ENCODE peak calls at places on chromosomes 12 and 14, in five cellular contexts. J is PC-9, R is PC-3, H is Karpas-422, C is GM12878. A is an unnamed sample. For H3K79me2, the result is how much of the 10 kb centered on the place peaks cover.

GRCh38 chr14:76551906-76552305 is 176.0 kb downstream of the ESRRB start:
- DNase-seq in J (no peak), R (no peak), H (no peak), C (no peak), A (no peak)

GRCh38 chr12:27001663-27002062 is 12.5 kb downstream of the TM7SF3 start:
- DNase-seq in J (no peak), R (no peak), H (no peak), C (no peak), A (no peak)

GRCh38 chr14:87149583-87150354 is 843.2 kb downstream of the GALC start:
- DNase-seq in J (no peak), R (no peak), H (no peak), C (no peak), A (no peak)

GRCh38 chr14:74945261-74945851 is 10.0 kb downstream of the PGF start:
- DNase-seq in J (peak), R (peak), H (peak), C (no peak), A (peak)

GRCh38 chr12:87320724-87321123 is 708.5 kb downstream of the C12orf50 start:
- DNase-seq in J (no peak), R (no peak), H (no peak), C (no peak), A (no peak)

GRCh38 chr14:22780105-22780679 is 13.7 kb downstream of the OXA1L start:
- DNase-seq in J (no peak), R (no peak), H (no peak), C (no peak), A (no peak)

GRCh38 chr12:48028541-48029400 is 24.5 kb upstream of the COL2A1 start:
- DNase-seq in J (no peak), R (no peak), H (no peak), C (no peak), A (no peak)

GRCh38 chr14:93055651-93056115 is 60.0 kb downstream of the ITPK1 start:
- DNase-seq in J (no peak), R (no peak), H (no peak), C (no peak), A (no peak)

GRCh38 chr14:29390046-29390841 is 537.4 kb downstream of the PRKD1 start:
- DNase-seq in J (no peak), R (no peak), H (no peak), C (no peak), A (no peak)

GRCh38 chr12:102958073-102958829 is 777 bp downstream of the ASCL1 start:
- DNase-seq in J (no peak), R (no peak), H (no peak), C (no peak), A (peak)

GRCh38 chr14:58919262-58919661 is 269.2 kb upstream of the DAAM1 start:
- DNase-seq in J (no peak), R (no peak), H (no peak), C (peak), A (no peak)

GRCh38 chr12:128810182-128811127 is 13.3 kb downstream of the SLC15A4 start:
- DNase-seq in J (no peak), R (no peak), H (no peak), C (peak), A (peak)

GRCh38 chr12:11555743-11556625 is 93.5 kb upstream of the ETV6 start:
- DNase-seq in J (peak), R (no peak), H (no peak), C (no peak), A (no peak)

GRCh38 chr12:15698377-15698867 is 90.8 kb downstream of the EPS8 start:
- DNase-seq in J (no peak), R (no peak), H (no peak), C (no peak), A (no peak)

GRCh38 chr12:108318472-108319275 is 20.4 kb downstream of the CMKLR1 start:
- DNase-seq in J (no peak), R (no peak), H (no peak), C (no peak), A (no peak)

DNA sequence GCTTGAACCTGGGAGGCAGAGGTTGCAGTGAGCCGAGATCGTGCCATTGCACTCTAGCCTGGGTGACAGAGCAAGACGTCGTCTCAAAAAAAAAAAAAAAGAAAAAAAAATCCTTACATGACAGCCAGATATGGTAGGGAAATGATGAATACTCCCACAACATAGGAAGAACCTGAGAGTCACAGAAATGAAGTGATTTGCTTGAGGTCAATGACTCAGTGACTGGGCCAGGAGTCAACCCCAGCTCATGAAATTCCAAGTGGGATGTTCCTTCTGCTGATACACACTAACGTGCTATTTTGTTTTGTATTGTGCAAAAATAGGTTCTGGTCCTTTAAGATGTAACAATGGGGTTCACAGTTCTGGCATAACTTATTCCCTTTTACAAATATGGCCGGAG is 9.0 kb downstream of the RHOF start:
- DNase-seq in J (no peak), R (peak), H (no peak), C (no peak), A (no peak)
- H3K79me2 ChIP-seq in J (half or more), R (half or more), H (under half), C (half or more), A (under half)

DNA sequence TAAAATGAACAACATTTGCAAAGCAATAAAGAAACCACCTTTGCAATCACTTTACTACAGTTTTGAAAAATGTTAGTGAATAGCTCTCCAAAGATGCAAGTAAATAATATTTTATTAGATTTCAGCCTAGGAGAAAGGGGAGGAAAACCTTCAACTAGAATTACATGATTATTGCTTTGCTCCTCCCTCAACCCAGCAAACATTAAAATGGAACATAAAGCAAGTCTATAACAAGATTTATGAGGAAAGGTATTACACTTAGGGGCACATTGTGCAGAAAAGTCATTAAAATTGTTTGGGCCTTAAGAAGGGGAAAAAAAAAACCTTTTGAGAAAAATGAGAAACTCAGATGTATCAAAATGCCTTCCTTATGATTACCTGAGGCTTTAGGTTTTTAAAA is 70.7 kb downstream of the HMGA2 start:
- DNase-seq in J (no peak), R (no peak), H (no peak), C (no peak), A (no peak)
- H3K79me2 ChIP-seq in J (half or more), R (half or more), H (under half), C (under half), A (half or more)

GRCh38 chr12:109994262-109995175 is 1.6 kb downstream of the GIT2 start:
- DNase-seq in J (no peak), R (peak), H (peak), C (no peak), A (no peak)

GRCh38 chr12:109995703-109996482 is at the start of gene GIT2:
- DNase-seq in J (peak), R (peak), H (peak), C (peak), A (peak)

GRCh38 chr12:109997393-109997792 is 1.2 kb upstream of the GIT2 start:
- DNase-seq in J (no peak), R (no peak), H (no peak), C (no peak), A (no peak)

GRCh38 chr12:109996483-109996853 is 300 bp upstream of the GIT2 start:
- DNase-seq in J (no peak), R (no peak), H (no peak), C (no peak), A (no peak)

DNA sequence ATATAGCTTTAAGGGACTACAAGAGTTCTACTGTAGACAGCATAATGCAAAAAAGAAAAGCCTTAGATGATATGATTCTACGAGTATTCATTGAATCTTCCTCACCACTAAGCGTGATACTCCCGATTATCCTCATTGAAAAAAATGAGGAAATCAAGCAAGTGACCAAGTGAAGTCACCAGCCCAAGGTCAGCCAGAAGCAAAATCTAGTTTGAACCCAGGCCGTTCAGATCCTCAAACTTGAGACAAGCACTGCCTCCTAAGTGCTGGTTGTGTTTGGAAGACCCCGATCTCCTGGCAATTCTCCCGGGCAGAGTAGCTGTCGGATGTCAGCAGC is 834 bp downstream of the GIT2 start:
- DNase-seq in J (no peak), R (no peak), H (no peak), C (no peak), A (no peak)
- H3K79me2 ChIP-seq in J (under half), R (under half), H (half or more), C (half or more), A (half or more)

GRCh38 chr12:1013618-1014489 is 22.8 kb downstream of the ERC1 start:
- DNase-seq in J (peak), R (peak), H (no peak), C (no peak), A (no peak)
- H3K79me2 ChIP-seq in J (under half), R (under half), H (under half), C (under half), A (half or more)

DNA sequence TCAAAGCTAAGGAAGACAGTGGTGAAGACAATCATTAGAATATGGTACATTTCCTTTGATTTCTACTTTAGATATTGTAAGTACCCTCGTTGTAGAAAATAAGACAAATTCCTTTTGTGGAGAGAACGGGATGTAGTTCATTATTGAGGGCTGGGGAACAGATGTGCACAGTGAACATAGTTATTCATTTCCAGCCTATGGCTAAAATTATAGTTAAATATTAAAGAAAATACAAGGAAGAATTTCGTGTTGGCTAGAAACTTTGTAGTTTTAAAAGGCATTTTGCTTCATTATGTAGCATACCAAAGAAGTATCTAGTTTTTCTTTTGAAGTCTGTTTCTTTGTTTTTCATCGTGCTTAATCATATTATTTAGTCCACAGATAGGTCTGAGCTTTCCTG is 201.8 kb downstream of the ESR2 start:
- DNase-seq in J (no peak), R (no peak), H (no peak), C (no peak), A (no peak)
- H3K79me2 ChIP-seq in J (under half), R (under half), H (under half), C (under half), A (under half)

DNA sequence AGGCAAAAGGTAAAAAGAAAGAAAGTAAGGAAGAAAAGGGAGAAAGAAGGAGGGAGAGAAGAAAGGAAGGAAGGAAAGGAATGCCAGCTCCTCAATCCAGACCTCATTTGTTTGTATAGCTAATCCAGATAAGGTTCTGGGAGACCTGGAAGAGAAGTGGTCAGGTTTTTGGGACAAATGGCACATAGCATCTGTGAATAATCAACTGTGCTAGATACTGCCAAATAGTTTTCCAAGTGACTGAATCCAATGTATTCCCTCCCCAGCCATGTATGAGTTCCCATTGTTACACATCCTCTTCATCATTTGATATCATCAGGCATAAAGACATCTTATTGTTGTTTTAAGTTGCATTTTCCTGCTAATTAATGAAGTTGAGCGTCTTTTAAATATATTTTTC is 18.6 kb upstream of the PTGR2 start:
- DNase-seq in J (no peak), R (peak), H (no peak), C (no peak), A (no peak)
- H3K79me2 ChIP-seq in J (under half), R (under half), H (under half), C (under half), A (under half)

A was measured in SK-N-SH.